ENCODE peak calls at places on chromosomes 4 and X, in nine cellular contexts. T is AG08395, Y is NAMALWA, X is body of pancreas, K is amniotic stem cell, V is psoas muscle, C is hypothalamus, W is left lung, U is GM23338. F is an unnamed sample.

GRCh38 chr4:123055943-123056342 is 133.5 kb upstream of the NUDT6 start:
- DNase-seq in T (peak), Y (no peak), X (no peak), K (no peak), V (no peak), C (no peak), W (no peak), U (no peak), F (no peak)

GRCh38 chr4:186192068-186192751 is 843 bp downstream of the CYP4V2 start:
- DNase-seq in T (peak), Y (peak), X (peak), K (peak), V (no peak), C (peak), W (no peak), U (peak), F (peak)

GRCh38 chrX:9356846-9357245 is 108.0 kb upstream of the TBL1X start:
- DNase-seq in T (no peak), Y (no peak), X (no peak), K (no peak), V (no peak), C (no peak), W (no peak), U (no peak), F (no peak)

GRCh38 chr4:4480685-4481393 is 61.0 kb downstream of the STX18 start:
- DNase-seq in T (peak), Y (peak), X (no peak), K (no peak), V (no peak), C (no peak), W (no peak), U (no peak), F (no peak)

GRCh38 chr4:110622841-110623709 is at the start of gene PITX2:
- DNase-seq in T (peak), Y (no peak), X (peak), K (peak), V (peak), C (no peak), W (peak), U (peak), F (peak)

GRCh38 chr4:14679906-14680305 is 322.4 kb upstream of the CPEB2 start:
- DNase-seq in T (no peak), Y (no peak), X (no peak), K (no peak), V (no peak), C (no peak), W (no peak), U (no peak), F (no peak)

GRCh38 chr4:117327491-117327890 is 242.1 kb upstream of the TRAM1L1 start:
- DNase-seq in T (no peak), Y (no peak), X (no peak), K (no peak), V (no peak), C (no peak), W (no peak), U (no peak), F (no peak)

GRCh38 chr4:185227713-185228278 is 18.4 kb downstream of the SNX25 start:
- DNase-seq in T (no peak), Y (no peak), X (no peak), K (no peak), V (no peak), C (no peak), W (no peak), U (no peak), F (no peak)

GRCh38 chr4:26273308-26273980 is 47.4 kb upstream of the RBPJ start:
- DNase-seq in T (no peak), Y (no peak), X (peak), K (no peak), V (peak), C (no peak), W (peak), U (peak), F (no peak)

GRCh38 chrX:72238721-72239475 is at the start of gene ERCC6L:
- DNase-seq in T (peak), Y (peak), X (peak), K (peak), V (peak), C (peak), W (peak), U (peak), F (peak)

GRCh38 chr4:26452565-26453531 is 37.4 kb downstream of the CCKAR start:
- DNase-seq in T (no peak), Y (no peak), X (peak), K (no peak), V (no peak), C (no peak), W (no peak), U (peak), F (no peak)

GRCh38 chr4:73816814-73817213 is 19.7 kb upstream of the CXCL6 start:
- DNase-seq in T (peak), Y (no peak), X (peak), K (no peak), V (no peak), C (no peak), W (no peak), U (no peak), F (no peak)

GRCh38 chr4:156255205-156255604 is 301.5 kb upstream of the CTSO start:
- DNase-seq in T (peak), Y (no peak), X (no peak), K (no peak), V (no peak), C (no peak), W (no peak), U (no peak), F (no peak)